ENCODE peak calls at places on chromosomes 6 and 20, in four cellular contexts. J is AG10803, L is cardiac fibroblast, A is activated B cell treated with CpG ODN at 0.5 μM for 24 hours. F is an unnamed sample.

GRCh38 chr6:105151644-105152043 is 28.2 kb downstream of the POPDC3 start:
- DNase-seq in A (no peak), J (no peak), L (no peak), F (no peak)

GRCh38 chr6:169370054-169370453 is 116.4 kb upstream of the THBS2 start:
- DNase-seq in L (peak; percentile 34), J (no peak), A (no peak), F (no peak)

GRCh38 chr20:22825076-22825475 is 210.0 kb upstream of the SSTR4 start:
- DNase-seq in J (no peak), A (no peak), L (peak; percentile 76), F (no peak)

GRCh38 chr20:35048739-35049138 is 43.9 kb downstream of the TRPC4AP start:
- DNase-seq in A (no peak), J (no peak), L (no peak), F (no peak)

GRCh38 chr6:12138377-12138776 is 126.3 kb downstream of the HIVEP1 start:
- DNase-seq in A (no peak), J (no peak), L (no peak), F (no peak)

GRCh38 chr20:46590453-46590852 is 40.0 kb upstream of the OCSTAMP start:
- DNase-seq in A (no peak), L (no peak), J (no peak), F (no peak)

GRCh38 chr20:19726126-19726525 is 31.9 kb upstream of the RIN2 start:
- DNase-seq in J (peak; percentile 34), L (peak; percentile 65), A (no peak), F (no peak)

GRCh38 chr6:63236398-63236817 is 25.1 kb downstream of the FKBP1C start:
- DNase-seq in J (no peak), L (no peak), A (no peak), F (no peak)

GRCh38 chr6:154404791-154405400 is 48.3 kb upstream of the IPCEF1 start:
- DNase-seq in A (no peak), J (peak; percentile 71), L (peak; percentile 40), F (no peak)

GRCh38 chr20:42887281-42887680 is 302.4 kb downstream of the PTPRT start:
- DNase-seq in L (no peak), A (no peak), J (no peak), F (no peak)

GRCh38 chr6:11772109-11772830 is 6.3 kb downstream of the ADTRP start:
- DNase-seq in L (peak; percentile 97), A (no peak), J (peak; percentile 94), F (no peak)

GRCh38 chr6:18308070-18308735 is 43.9 kb upstream of the DEK start:
- DNase-seq in A (no peak), J (peak; percentile 92), L (peak; percentile 50), F (no peak)

GRCh38 chr6:33826537-33826936 is 22.7 kb upstream of the MLN start:
- DNase-seq in A (no peak), L (no peak), J (no peak), F (no peak)

GRCh38 chr6:97462031-97462430 is 179.0 kb upstream of the MMS22L start:
- DNase-seq in A (no peak), L (peak; percentile 14), J (no peak), F (no peak)

GRCh38 chr6:97469451-97469850 is 186.4 kb upstream of the MMS22L start:
- DNase-seq in L (no peak), J (no peak), A (no peak), F (no peak)

GRCh38 chr6:97468981-97469380 is 186.0 kb upstream of the MMS22L start:
- DNase-seq in L (no peak), A (no peak), J (no peak), F (no peak)

GRCh38 chr6:97462944-97463343 is 179.9 kb upstream of the MMS22L start:
- DNase-seq in J (no peak), A (no peak), L (no peak), F (no peak)

DNA sequence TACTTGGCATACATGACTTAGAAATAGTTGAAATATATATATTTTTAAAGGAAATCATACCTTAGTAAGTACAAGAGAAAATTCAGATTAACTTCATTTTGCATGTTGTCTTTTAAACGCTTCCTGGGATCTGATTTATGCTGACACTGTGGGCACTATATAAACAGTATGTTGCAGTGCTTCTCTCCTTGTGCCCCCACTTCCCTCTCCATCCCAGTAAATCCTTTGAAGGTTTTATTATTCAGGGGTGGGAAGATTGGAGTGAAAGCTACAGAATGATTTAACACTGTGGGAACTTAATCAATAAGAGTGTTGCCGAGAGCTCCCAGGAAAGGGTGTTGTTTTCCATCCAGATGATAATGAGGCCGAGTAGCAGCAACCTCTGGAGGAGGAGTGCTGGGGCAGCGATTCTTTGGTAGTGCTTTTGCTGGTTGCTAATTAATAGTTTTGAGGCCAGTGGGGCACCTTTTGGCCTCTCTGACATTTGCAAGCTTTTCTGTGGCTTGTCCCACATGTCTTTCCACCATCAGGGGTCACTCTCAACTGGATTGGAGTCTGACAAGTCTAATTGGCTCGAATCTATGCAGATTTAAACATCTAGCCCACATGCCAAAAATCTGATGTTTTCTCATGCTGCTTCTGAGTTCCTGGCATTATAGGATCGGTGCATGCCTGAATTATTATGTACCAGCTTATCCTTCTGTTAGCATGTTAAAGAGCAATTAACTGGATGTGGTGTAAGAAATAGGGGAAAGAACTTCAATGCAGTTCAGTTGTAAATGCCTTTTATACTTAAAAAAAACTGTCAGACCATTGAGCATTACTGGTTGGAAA is 183.1 kb upstream of the MMS22L start:
- DNase-seq in A (no peak), J (no peak), L (no peak), F (no peak)
- TF ChIP-seq CTCF in A (no peak), J (no peak), L (no peak), F (peak; percentile 15)

GRCh38 chr6:124798942-124799496 is 163.2 kb upstream of the RNF217 start:
- DNase-seq in L (peak; percentile 8), A (no peak), J (no peak), F (no peak)
- TF ChIP-seq CTCF in L (no peak), A (no peak), J (no peak), F (peak; percentile 19)

GRCh38 chr6:3231213-3232016 is 4.0 kb upstream of the TUBB2B start:
- DNase-seq in J (peak; percentile 75), L (peak; percentile 51), A (no peak), F (peak; percentile 85)

GRCh38 chr6:3228791-3229565 is 1.5 kb upstream of the TUBB2B start:
- DNase-seq in L (no peak), J (no peak), A (no peak), F (peak; percentile 35)

GRCh38 chr6:3228046-3228671 is 706 bp upstream of the TUBB2B start:
- DNase-seq in L (no peak), A (peak; percentile 36), J (no peak), F (peak; percentile 65)

GRCh38 chr6:3230275-3231212 is 3.1 kb upstream of the TUBB2B start:
- DNase-seq in L (no peak), J (peak; percentile 21), A (no peak), F (no peak)

DNA sequence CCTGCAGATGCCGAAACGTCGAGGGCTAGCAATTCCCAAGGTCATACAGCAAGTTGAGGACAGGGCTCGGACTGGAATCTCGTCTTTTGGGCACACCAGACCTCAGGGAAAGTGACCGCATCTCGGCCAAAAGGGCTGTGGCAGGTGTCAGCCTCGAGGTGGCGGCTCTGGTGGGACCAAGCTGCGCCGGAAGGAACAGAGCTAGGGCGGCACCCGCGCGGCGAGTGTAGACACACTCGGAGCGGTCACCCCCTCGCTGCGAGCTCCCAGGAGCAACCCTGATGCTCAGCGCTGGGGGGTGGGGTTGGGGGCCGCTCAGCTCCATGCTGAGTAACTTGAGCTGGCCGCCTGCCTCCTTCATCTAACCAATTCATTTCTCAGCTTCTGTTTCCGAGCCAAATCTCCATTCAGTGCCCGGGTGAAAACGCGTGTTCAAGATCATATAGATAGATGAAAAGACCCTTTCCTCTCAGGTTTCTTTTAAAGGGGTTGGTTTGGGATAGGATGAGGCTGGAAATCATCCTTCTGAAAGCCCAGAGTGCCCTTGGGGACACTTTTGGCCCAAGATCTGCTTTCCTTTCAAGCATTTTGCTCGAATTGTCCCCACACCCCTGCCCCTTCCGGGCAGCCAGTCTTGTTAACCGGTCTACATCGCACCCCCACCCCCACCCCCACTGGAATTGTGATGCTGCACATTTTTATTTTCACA is 2.3 kb upstream of the TUBB2B start:
- DNase-seq in A (peak; percentile 41), L (no peak), J (no peak), F (peak; percentile 42)
- TF ChIP-seq CTCF in A (no peak), L (no peak), J (no peak), F (peak; percentile 19)

GRCh38 chr6:108115598-108116058 is 41.1 kb upstream of the OSTM1 start:
- DNase-seq in L (peak; percentile 55), J (peak; percentile 17), A (no peak), F (peak; percentile 30)

GRCh38 chr6:108116424-108116780 is 41.9 kb upstream of the OSTM1 start:
- DNase-seq in J (no peak), L (no peak), A (no peak), F (no peak)

GRCh38 chr6:108113557-108114519 is 39.3 kb upstream of the OSTM1 start:
- DNase-seq in J (peak; percentile 50), L (peak; percentile 77), A (peak; percentile 25), F (peak; percentile 20)

GRCh38 chr6:108116781-108117426 is 42.4 kb upstream of the OSTM1 start:
- DNase-seq in L (no peak), J (no peak), A (peak; percentile 39), F (no peak)

DNA sequence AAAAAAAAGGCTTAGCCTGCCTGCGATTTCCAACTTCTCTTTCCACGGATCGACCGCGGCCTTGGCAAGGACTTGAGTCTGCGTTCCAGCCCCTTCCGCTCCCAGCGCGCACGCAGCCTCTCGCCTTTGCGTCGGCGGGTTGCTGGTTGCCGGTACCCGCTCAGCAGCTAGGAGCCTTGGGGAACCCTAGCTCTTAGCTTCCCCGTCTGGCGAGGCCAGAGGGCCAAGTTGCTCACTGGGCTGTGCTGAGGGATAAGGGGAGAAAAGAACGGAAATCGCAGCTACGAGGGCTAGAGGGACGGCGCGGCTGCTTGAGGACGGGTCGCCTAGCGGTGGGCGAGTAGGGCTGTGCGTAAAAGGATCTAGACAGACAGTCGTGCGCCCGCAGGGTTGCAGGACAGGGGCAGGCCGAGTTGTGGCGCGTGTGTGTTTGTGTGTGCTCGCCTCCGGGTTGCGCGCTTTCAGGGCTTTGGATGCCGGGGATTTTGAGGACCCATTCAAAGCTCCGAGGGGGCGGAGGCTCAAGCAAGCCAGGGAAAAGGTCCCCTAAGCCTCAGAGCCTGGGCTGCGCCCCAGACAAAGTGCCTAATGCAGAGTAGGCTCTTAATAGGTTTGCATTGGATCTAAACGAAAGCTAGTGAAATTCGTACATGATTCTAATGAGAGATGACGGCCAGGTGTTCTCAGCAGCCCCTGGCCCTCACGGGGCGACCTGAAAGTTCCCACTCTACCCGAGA is 40.5 kb upstream of the OSTM1 start:
- DNase-seq in L (peak; percentile 80), J (peak; percentile 68), A (peak; percentile 41), F (peak; percentile 32)
- TF ChIP-seq CTCF in L (no peak), J (peak; percentile 12), A (no peak), F (peak; percentile 39)

GRCh38 chr6:160035693-160036330 is 66.9 kb downstream of the IGF2R start:
- DNase-seq in J (no peak), L (no peak), A (no peak), F (no peak)
- TF ChIP-seq CTCF in J (no peak), L (no peak), A (no peak), F (no peak)

F was measured in progenitor cell of endocrine pancreas.